ENCODE peak calls at places on chromosome 7, in eight cellular contexts. U, H, C, I, R, W, P and E are unnamed samples.

GRCh38 chr7:78253850-78254249 is 455.3 kb downstream of the PHTF2 start:
- DNase-seq in U (no peak), H (no peak), C (no peak), I (no peak), R (no peak), W (no peak), P (no peak), E (no peak)

GRCh38 chr7:157841757-157842390 is 505.1 kb downstream of the DNAJB6 start:
- DNase-seq in U (no peak), H (no peak), C (no peak), I (no peak), R (no peak), W (no peak), P (no peak), E (no peak)

GRCh38 chr7:116315803-116316202 is 105.5 kb downstream of the TES start:
- DNase-seq in U (no peak), H (no peak), C (no peak), I (no peak), R (no peak), W (no peak), P (no peak), E (no peak)

GRCh38 chr7:149598721-149599308 is 101.2 kb upstream of the ZNF746 start:
- DNase-seq in U (no peak), H (peak), C (peak), I (no peak), R (no peak), W (peak), P (peak), E (peak)

GRCh38 chr7:3397324-3397723 is 96.3 kb downstream of the SDK1 start:
- DNase-seq in U (no peak), H (no peak), C (no peak), I (no peak), R (no peak), W (no peak), P (no peak), E (no peak)

GRCh38 chr7:1137517-1138167 is 22.4 kb downstream of the ZFAND2A start:
- DNase-seq in U (no peak), H (no peak), C (peak), I (no peak), R (no peak), W (no peak), P (no peak), E (no peak)

GRCh38 chr7:126185959-126186580 is 1066.7 kb downstream of the GRM8 start:
- DNase-seq in U (no peak), H (no peak), C (no peak), I (no peak), R (no peak), W (no peak), P (peak), E (no peak)

GRCh38 chr7:133912916-133913697 is 214.0 kb upstream of the LRGUK start:
- DNase-seq in U (no peak), H (peak), C (peak), I (no peak), R (no peak), W (no peak), P (no peak), E (peak)

GRCh38 chr7:43659549-43659896 is 69.8 kb downstream of the COA1 start:
- DNase-seq in U (no peak), H (no peak), C (no peak), I (no peak), R (no peak), W (no peak), P (no peak), E (no peak)